ENCODE peak calls at places on chromosomes 7 and 10, in seven cellular contexts. B, R, F, U, T, H and J are unnamed samples.
A peak's percentile ranks its signal among the peaks of the same experiment; 100 is the strongest.

GRCh38 chr7:151117565-151117964 is 31.3 kb downstream of the AGAP3 start:
- DNase-seq in R (no peak), U (no peak), T (no peak), F (no peak), B (no peak), H (peak; percentile 46), J (no peak)

GRCh38 chr7:727806-728460 is 852 bp upstream of the PRKAR1B start:
- DNase-seq in T (peak; percentile 54), F (peak; percentile 38), U (no peak), R (no peak), H (no peak), B (no peak), J (no peak)

GRCh38 chr10:133245439-133246235 is 8.0 kb downstream of the VENTX start:
- DNase-seq in H (no peak), U (no peak), T (peak; percentile 87), F (no peak), B (peak; percentile 56), R (no peak), J (no peak)

GRCh38 chr7:55078465-55079372 is 59.9 kb downstream of the EGFR start:
- DNase-seq in F (no peak), H (no peak), B (no peak), T (peak; percentile 54), U (peak; percentile 87), R (peak; percentile 55), J (no peak)

GRCh38 chr10:11176746-11177145 is 159.1 kb downstream of the CELF2 start:
- DNase-seq in R (no peak), F (no peak), T (no peak), U (peak; percentile 49), B (no peak), H (no peak), J (no peak)

GRCh38 chr7:44549457-44549856 is 8.3 kb upstream of the NPC1L1 start:
- DNase-seq in U (no peak), B (no peak), R (no peak), H (no peak), F (no peak), T (no peak), J (no peak)

GRCh38 chr7:1934756-1935155 is 264.7 kb downstream of the ELFN1 start:
- DNase-seq in R (no peak), B (no peak), H (no peak), T (no peak), U (no peak), F (no peak), J (no peak)

GRCh38 chr7:151075978-151076426 is 4.6 kb downstream of the FASTK start:
- DNase-seq in F (no peak), U (no peak), T (no peak), H (no peak), R (no peak), B (no peak), J (no peak)

GRCh38 chr7:37247881-37248280 is 200.8 kb downstream of the ELMO1 start:
- DNase-seq in B (peak; percentile 35), R (no peak), F (peak; percentile 16), H (no peak), U (no peak), T (peak; percentile 91), J (no peak)

GRCh38 chr7:139853576-139854511 is 24.8 kb downstream of the TBXAS1 start:
- DNase-seq in U (peak; percentile 88), F (peak; percentile 83), B (no peak), R (no peak), H (no peak), T (no peak), J (no peak)

GRCh38 chr10:110269641-110270318 is 34.9 kb downstream of the SMNDC1 start:
- DNase-seq in U (no peak), B (peak; percentile 42), H (peak; percentile 37), R (no peak), T (no peak), F (peak; percentile 25), J (peak; percentile 57)

GRCh38 chr10:102434251-102434913 is 2.0 kb upstream of the CUEDC2 start:
- DNase-seq in U (no peak), R (no peak), F (peak; percentile 64), H (no peak), T (peak; percentile 49), B (no peak), J (no peak)

GRCh38 chr10:81179805-81180452 is 642.2 kb downstream of the SH2D4B start:
- DNase-seq in T (peak; percentile 78), B (peak; percentile 28), H (no peak), U (no peak), R (no peak), F (peak; percentile 2), J (no peak)

GRCh38 chr7:44383566-44383965 is 58.2 kb upstream of the CAMK2B start:
- DNase-seq in R (no peak), U (peak; percentile 62), H (no peak), B (no peak), F (peak; percentile 81), T (no peak), J (no peak)

GRCh38 chr10:103838095-103838395 is 17.3 kb downstream of the SH3PXD2A start:
- DNase-seq in U (no peak), R (no peak), F (no peak), T (no peak), H (no peak), B (peak; percentile 81), J (no peak)
- H3K4me1 ChIP-seq in U (peaks cover 79% of the 10 kb centered on the region), R (peaks cover 46% of the 10 kb centered on the region), F (peaks cover 10% of the 10 kb centered on the region), T (peaks cover 58% of the 10 kb centered on the region), H (no peaks in the 10 kb centered on the region), B (peaks cover 91% of the 10 kb centered on the region), J (peaks cover 77% of the 10 kb centered on the region)

GRCh38 chr7:102306916-102307677 is 20.4 kb downstream of the SH2B2 start:
- DNase-seq in F (peak; percentile 78), B (no peak), U (no peak), H (no peak), T (peak; percentile 61), R (peak; percentile 45), J (peak; percentile 33)
- H3K4me1 ChIP-seq in F (peaks cover 11% of the 10 kb centered on the region), B (no peaks in the 10 kb centered on the region), U (peaks cover 8% of the 10 kb centered on the region), H (no peaks in the 10 kb centered on the region), T (peaks cover 8% of the 10 kb centered on the region), R (peaks cover 9% of the 10 kb centered on the region), J (peaks cover 4% of the 10 kb centered on the region)

GRCh38 chr10:58280982-58281752 is 12.2 kb downstream of the CISD1 start:
- DNase-seq in U (no peak), F (peak; percentile 54), R (no peak), T (no peak), H (no peak), B (no peak), J (no peak)

GRCh38 chr10:58278274-58278961 is 9.5 kb downstream of the CISD1 start:
- DNase-seq in F (no peak), T (no peak), U (no peak), H (no peak), R (no peak), B (no peak), J (no peak)

GRCh38 chr10:58282615-58283014 is 13.7 kb downstream of the CISD1 start:
- DNase-seq in H (peak; percentile 63), F (no peak), R (no peak), B (no peak), U (no peak), T (peak; percentile 27), J (no peak)

GRCh38 chr10:58278962-58279307 is 10.0 kb downstream of the CISD1 start:
- DNase-seq in R (no peak), H (no peak), T (no peak), B (no peak), U (no peak), F (no peak), J (no peak)

DNA sequence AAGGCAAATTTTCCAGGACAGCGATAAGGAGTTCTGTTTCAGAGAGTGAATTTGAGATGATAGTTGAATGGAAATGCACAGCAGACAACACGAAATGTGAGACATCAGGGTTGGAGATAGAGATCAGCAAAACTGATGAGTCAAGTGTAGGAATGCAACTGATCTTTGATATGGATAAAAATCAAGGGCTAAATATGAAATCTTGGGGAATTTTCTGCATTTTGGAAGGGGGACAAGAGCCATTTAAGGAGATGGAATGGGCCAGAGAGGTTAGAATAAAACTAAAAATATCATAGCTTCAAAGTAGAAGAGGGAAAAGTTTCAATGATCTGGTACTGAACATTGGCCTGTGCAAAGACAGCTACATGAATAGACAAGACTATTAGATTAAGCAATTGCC is 11.5 kb downstream of the CISD1 start:
- DNase-seq in U (no peak), T (no peak), H (no peak), F (peak; percentile 23), R (no peak), B (no peak), J (no peak)
- H3K4me1 ChIP-seq in U (peaks cover 10% of the 10 kb centered on the region), T (no peaks in the 10 kb centered on the region), H (no peaks in the 10 kb centered on the region), F (peaks cover 3% of the 10 kb centered on the region), R (no peaks in the 10 kb centered on the region), B (no peaks in the 10 kb centered on the region), J (no peaks in the 10 kb centered on the region)

GRCh38 chr7:50341709-50342108 is 37.2 kb downstream of the IKZF1 start:
- DNase-seq in F (no peak), T (no peak), U (no peak), R (no peak), B (no peak), H (no peak), J (no peak)
- H3K4me1 ChIP-seq in F (no peaks in the 10 kb centered on the region), T (peaks cover 6% of the 10 kb centered on the region), U (no peaks in the 10 kb centered on the region), R (peaks cover 3% of the 10 kb centered on the region), B (no peaks in the 10 kb centered on the region), H (peaks cover 94% of the 10 kb centered on the region), J (no peaks in the 10 kb centered on the region)

DNA sequence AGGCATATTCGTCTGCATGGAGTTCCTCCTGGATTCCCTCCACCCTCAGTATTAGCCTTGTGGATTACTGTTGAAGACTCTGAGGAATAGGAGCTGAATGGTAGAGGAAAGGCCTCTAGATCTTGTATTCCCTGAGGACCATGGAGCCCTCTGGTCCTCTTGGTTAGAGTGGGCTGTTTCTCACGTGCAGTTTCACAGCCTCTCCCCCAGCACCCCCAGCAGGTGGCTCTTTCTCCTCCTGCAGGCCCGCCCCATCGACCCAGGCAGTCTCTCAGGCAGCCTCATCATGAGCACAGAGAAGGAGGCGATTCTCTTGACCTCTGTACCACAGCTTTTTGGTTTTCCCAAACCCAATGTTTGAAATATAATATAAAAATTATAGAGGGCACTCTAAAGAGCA is 102.0 kb downstream of the WNT2 start:
- DNase-seq in T (peak; percentile 14), B (no peak), H (no peak), U (no peak), R (no peak), F (no peak), J (no peak)
- H3K4me1 ChIP-seq in T (peaks cover 2% of the 10 kb centered on the region), B (peaks cover 25% of the 10 kb centered on the region), H (no peaks in the 10 kb centered on the region), U (no peaks in the 10 kb centered on the region), R (no peaks in the 10 kb centered on the region), F (peaks cover 19% of the 10 kb centered on the region), J (no peaks in the 10 kb centered on the region)